ENCODE peak calls at places on chromosomes 1 and 21, in ten cellular contexts. A is H7; I is ovary; N is Peyer's patch; M is trophoblast cell; O is bronchial epithelial cell; S is CD8-positive, alpha-beta memory T cell; C is adrenal gland; T is neural progenitor cell; V is neuronal stem cell. P is an unnamed sample.

GRCh38 chr1:204493882-204494280 is 724 bp downstream of the PIK3C2B start:
- DNase-seq in A (peak; percentile 73), I (peak; percentile 33), N (peak; percentile 84), M (no peak), O (peak; percentile 48), S (peak; percentile 35), C (peak; percentile 65), T (peak; percentile 64), V (no peak), P (no peak)

GRCh38 chr1:215987092-215987855 is 420.2 kb downstream of the KCTD3 start:
- DNase-seq in A (no peak), I (no peak), N (no peak), M (peak; percentile 11), O (peak; percentile 47), S (no peak), C (no peak), T (no peak), V (no peak), P (no peak)

GRCh38 chr1:94118013-94118412 is 2.9 kb downstream of the ABCA4 start:
- DNase-seq in A (no peak), I (no peak), N (no peak), M (peak; percentile 93), O (no peak), S (no peak), C (no peak), T (no peak), V (no peak), P (no peak)

GRCh38 chr1:67850151-67850551 is 16.9 kb upstream of the GNG12 start:
- DNase-seq in A (no peak), I (no peak), N (no peak), M (peak; percentile 64), O (peak; percentile 52), S (no peak), C (peak; percentile 23), T (peak; percentile 26), V (no peak), P (no peak)

GRCh38 chr1:47669081-47669585 is 231.3 kb downstream of the FOXD2 start:
- DNase-seq in A (no peak), I (no peak), N (no peak), M (no peak), O (no peak), S (no peak), C (no peak), T (no peak), V (no peak), P (no peak)

GRCh38 chr1:35269190-35269988 is 880 bp downstream of the ZMYM4 start:
- DNase-seq in A (no peak), I (peak; percentile 13), N (no peak), M (peak; percentile 13), O (peak; percentile 32), S (no peak), C (no peak), T (no peak), V (peak; percentile 9), P (peak; percentile 7)

GRCh38 chr1:45455162-45455561 is 35.8 kb downstream of the TESK2 start:
- DNase-seq in A (no peak), I (no peak), N (no peak), M (no peak), O (no peak), S (no peak), C (no peak), T (no peak), V (no peak), P (no peak)

GRCh38 chr1:67274623-67275325 is 32.9 kb upstream of the IL12RB2 start:
- DNase-seq in A (no peak), I (no peak), N (no peak), M (no peak), O (no peak), S (no peak), C (no peak), T (no peak), V (no peak), P (no peak)

GRCh38 chr1:84888753-84889152 is 4.3 kb downstream of the LPAR3 start:
- DNase-seq in A (no peak), I (no peak), N (no peak), M (no peak), O (peak; percentile 88), S (no peak), C (no peak), T (no peak), V (no peak), P (no peak)

GRCh38 chr21:41663805-41664788 is 102.8 kb downstream of the RIPK4 start:
- DNase-seq in A (peak; percentile 46), I (no peak), N (peak; percentile 86), M (peak; percentile 42), O (no peak), S (no peak), C (peak; percentile 21), T (peak; percentile 33), V (peak; percentile 20), P (no peak)

GRCh38 chr21:41665766-41666595 is 100.9 kb downstream of the RIPK4 start:
- DNase-seq in A (peak; percentile 25), I (no peak), N (no peak), M (no peak), O (no peak), S (no peak), C (no peak), T (no peak), V (no peak), P (no peak)

GRCh38 chr21:41666641-41667051 is 100.2 kb downstream of the RIPK4 start:
- DNase-seq in A (peak; percentile 31), I (no peak), N (no peak), M (no peak), O (no peak), S (no peak), C (no peak), T (no peak), V (no peak), P (peak; percentile 38)

GRCh38 chr21:41667136-41667535 is 99.7 kb downstream of the RIPK4 start:
- DNase-seq in A (peak; percentile 19), I (no peak), N (no peak), M (no peak), O (no peak), S (no peak), C (no peak), T (no peak), V (no peak), P (no peak)

DNA sequence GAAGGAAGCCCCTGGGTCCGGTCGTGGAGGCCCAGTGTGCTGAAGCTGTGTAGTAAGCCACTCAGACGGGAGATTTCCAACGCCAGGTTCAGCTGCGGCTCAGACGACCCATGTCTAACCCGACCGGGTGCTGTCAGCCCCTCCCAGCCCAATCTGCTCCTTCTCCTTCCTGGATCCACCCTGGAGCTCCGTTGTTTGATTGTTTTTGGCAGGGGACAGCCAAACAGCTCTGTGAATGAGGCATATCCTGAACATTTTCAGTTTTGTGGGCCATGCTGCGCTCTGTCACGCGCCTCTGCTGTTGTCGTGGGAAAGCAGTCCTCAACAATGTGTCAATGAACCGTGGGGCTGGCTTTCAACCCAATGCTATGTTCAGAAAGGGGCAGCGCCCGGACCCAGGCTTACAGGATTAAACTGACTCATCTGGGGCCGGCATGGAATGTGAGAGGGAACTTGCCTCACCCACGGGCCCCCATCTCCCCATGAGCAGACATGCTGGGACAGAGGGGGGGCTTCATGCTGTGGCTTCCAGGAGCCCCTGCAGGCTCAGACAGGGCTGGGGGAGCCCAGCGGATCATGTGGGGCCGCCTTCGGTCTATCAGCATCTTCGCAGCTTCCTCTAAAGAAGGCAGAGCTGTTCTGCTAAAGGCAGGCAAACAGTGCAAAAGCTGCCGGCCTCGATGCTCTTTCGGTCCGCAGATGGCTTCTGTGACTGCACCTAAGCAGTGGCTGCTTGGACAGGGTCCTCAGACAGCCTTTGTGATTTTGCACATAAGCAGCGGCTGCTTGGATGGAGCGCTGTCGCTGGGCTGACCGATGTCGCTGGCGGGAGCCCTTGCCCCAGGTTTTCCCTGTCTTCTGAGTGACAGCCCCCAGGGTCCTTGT is 101.7 kb downstream of the RIPK4 start:
- DNase-seq in A (peak; percentile 37), I (no peak), N (peak; percentile 56), M (no peak), O (no peak), S (no peak), C (peak; percentile 16), T (peak; percentile 40), V (no peak), P (no peak)
- H3K27me3 ChIP-seq in A (no peaks in the 10 kb centered on the region), I (no peaks in the 10 kb centered on the region), N (no peaks in the 10 kb centered on the region), M (no peaks in the 10 kb centered on the region), O (no peaks in the 10 kb centered on the region), S (no peaks in the 10 kb centered on the region), C (peaks cover 4% of the 10 kb centered on the region), T (no peaks in the 10 kb centered on the region), V (no peaks in the 10 kb centered on the region), P (no peaks in the 10 kb centered on the region)

GRCh38 chr1:158146739-158147138 is 34.0 kb upstream of the CD1D start:
- DNase-seq in A (no peak), I (no peak), N (no peak), M (no peak), O (peak; percentile 97), S (no peak), C (no peak), T (no peak), V (no peak), P (no peak)
- H3K27me3 ChIP-seq in A (peaks cover 3% of the 10 kb centered on the region), I (no peaks in the 10 kb centered on the region), N (no peaks in the 10 kb centered on the region), M (no peaks in the 10 kb centered on the region), O (no peaks in the 10 kb centered on the region), S (no peaks in the 10 kb centered on the region), C (no peaks in the 10 kb centered on the region), T (peaks cover 45% of the 10 kb centered on the region), V (no peaks in the 10 kb centered on the region), P (no peaks in the 10 kb centered on the region)

DNA sequence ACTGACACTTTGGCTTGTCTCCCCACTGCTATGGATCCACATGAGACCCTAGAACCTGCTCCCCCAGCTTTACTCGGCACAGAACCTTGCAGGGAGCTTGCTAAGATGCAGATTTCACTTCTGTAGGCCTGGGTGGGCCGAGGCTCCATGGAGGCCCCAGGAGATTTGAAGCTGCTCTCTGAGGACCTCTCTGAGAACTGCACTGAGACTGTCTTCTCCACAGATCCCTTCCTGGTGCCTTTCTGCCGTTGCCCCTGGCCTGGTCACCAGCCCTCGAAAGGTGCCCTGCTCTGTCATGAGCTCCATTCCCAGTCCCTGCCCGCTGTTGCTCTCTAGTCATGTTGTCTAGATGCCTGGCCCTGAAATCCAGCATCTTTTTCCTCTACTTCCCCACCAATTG is 588.4 kb downstream of the AJAP1 start:
- DNase-seq in A (no peak), I (no peak), N (no peak), M (no peak), O (no peak), S (no peak), C (no peak), T (no peak), V (no peak), P (no peak)
- H3K27me3 ChIP-seq in A (peaks cover 2% of the 10 kb centered on the region), I (no peaks in the 10 kb centered on the region), N (no peaks in the 10 kb centered on the region), M (no peaks in the 10 kb centered on the region), O (no peaks in the 10 kb centered on the region), S (no peaks in the 10 kb centered on the region), C (no peaks in the 10 kb centered on the region), T (no peaks in the 10 kb centered on the region), V (no peaks in the 10 kb centered on the region), P (no peaks in the 10 kb centered on the region)

GRCh38 chr1:31517301-31517700 is 59.0 kb upstream of the TINAGL1 start:
- DNase-seq in A (peak; percentile 22), I (no peak), N (no peak), M (no peak), O (no peak), S (no peak), C (no peak), T (no peak), V (no peak), P (no peak)
- H3K27me3 ChIP-seq in A (no peaks in the 10 kb centered on the region), I (no peaks in the 10 kb centered on the region), N (no peaks in the 10 kb centered on the region), M (no peaks in the 10 kb centered on the region), O (no peaks in the 10 kb centered on the region), S (no peaks in the 10 kb centered on the region), C (no peaks in the 10 kb centered on the region), T (no peaks in the 10 kb centered on the region), V (no peaks in the 10 kb centered on the region), P (no peaks in the 10 kb centered on the region)